ENCODE peak calls at places on chromosomes 12 and 14, in four cellular contexts. One of them, this sample, is unnamed.

GRCh38 chr12:105164068-105164467 is 56.5 kb downstream of the WASHC4 start:
- DNase-seq in K562: peak; percentile 18
- DNase-seq in GM12878: no peak
- DNase-seq in HepG2: no peak
- DNase-seq in this sample: no peak

GRCh38 chr12:50039151-50039835 is 14.0 kb upstream of the RACGAP1 start:
- DNase-seq in K562: peak; percentile 89
- DNase-seq in GM12878: no peak
- DNase-seq in HepG2: peak; percentile 69
- DNase-seq in this sample: peak; percentile 84

GRCh38 chr12:18969512-18969911 is 160.0 kb upstream of the PLEKHA5 start:
- DNase-seq in K562: no peak
- DNase-seq in GM12878: no peak
- DNase-seq in HepG2: no peak
- DNase-seq in this sample: no peak

GRCh38 chr12:2891240-2892053 is 756 bp downstream of the TULP3 start:
- DNase-seq in K562: no peak
- DNase-seq in GM12878: no peak
- DNase-seq in HepG2: peak; percentile 35
- DNase-seq in this sample: peak; percentile 36

GRCh38 chr14:51922624-51923023 is 62.2 kb downstream of the GNG2 start:
- DNase-seq in K562: no peak
- DNase-seq in GM12878: no peak
- DNase-seq in HepG2: no peak
- DNase-seq in this sample: no peak

GRCh38 chr12:29066061-29066588 is 83.0 kb upstream of the FAR2 start:
- DNase-seq in K562: no peak
- DNase-seq in GM12878: no peak
- DNase-seq in HepG2: no peak
- DNase-seq in this sample: no peak

GRCh38 chr12:70338531-70338930 is 27.6 kb upstream of the KCNMB4 start:
- DNase-seq in K562: no peak
- DNase-seq in GM12878: no peak
- DNase-seq in HepG2: no peak
- DNase-seq in this sample: no peak

GRCh38 chr12:130433411-130433810 is 95.7 kb downstream of the PIWIL1 start:
- DNase-seq in K562: no peak
- DNase-seq in GM12878: no peak
- DNase-seq in HepG2: no peak
- DNase-seq in this sample: no peak

GRCh38 chr14:42884100-42884499 is 1277.4 kb downstream of the LRFN5 start:
- DNase-seq in K562: no peak
- DNase-seq in GM12878: no peak
- DNase-seq in HepG2: no peak
- DNase-seq in this sample: no peak

GRCh38 chr14:54676822-54677708 is 110.1 kb downstream of the SAMD4A start:
- DNase-seq in K562: no peak
- DNase-seq in GM12878: no peak
- DNase-seq in HepG2: no peak
- DNase-seq in this sample: no peak

GRCh38 chr14:99163446-99163845 is 108.6 kb downstream of the BCL11B start:
- DNase-seq in K562: no peak
- DNase-seq in GM12878: no peak
- DNase-seq in HepG2: no peak
- DNase-seq in this sample: no peak

GRCh38 chr12:57852620-57853509 is 6.3 kb upstream of the CTDSP2 start:
- DNase-seq in K562: peak; percentile 38
- DNase-seq in GM12878: no peak
- DNase-seq in HepG2: peak; percentile 32
- DNase-seq in this sample: no peak

GRCh38 chr12:86216591-86216990 is 39.6 kb downstream of the MGAT4C start:
- DNase-seq in K562: no peak
- DNase-seq in GM12878: no peak
- DNase-seq in HepG2: no peak
- DNase-seq in this sample: no peak

GRCh38 chr12:78146365-78146772 is 315.7 kb downstream of the NAV3 start:
- DNase-seq in K562: peak; percentile 14
- DNase-seq in GM12878: no peak
- DNase-seq in HepG2: peak; percentile 15
- DNase-seq in this sample: peak; percentile 12
- TF ChIP-seq SP1 in K562: no peak
- TF ChIP-seq SP1 in GM12878: no peak
- TF ChIP-seq SP1 in HepG2: no peak
- TF ChIP-seq SP1 in this sample: no peak

GRCh38 chr14:95875831-95876768 is 532 bp upstream of the TUNAR start:
- DNase-seq in K562: no peak
- DNase-seq in GM12878: no peak
- DNase-seq in HepG2: no peak
- DNase-seq in this sample: peak; percentile 49

GRCh38 chr14:95872777-95873176 is 3.9 kb upstream of the TUNAR start:
- DNase-seq in K562: no peak
- DNase-seq in GM12878: no peak
- DNase-seq in HepG2: no peak
- DNase-seq in this sample: no peak

GRCh38 chr14:95877633-95878032 is 1.0 kb downstream of the TUNAR start:
- DNase-seq in K562: no peak
- DNase-seq in GM12878: no peak
- DNase-seq in HepG2: no peak
- DNase-seq in this sample: no peak

GRCh38 chr14:95871531-95871930 is 5.1 kb upstream of the TUNAR start:
- DNase-seq in K562: no peak
- DNase-seq in GM12878: no peak
- DNase-seq in HepG2: no peak
- DNase-seq in this sample: no peak

DNA sequence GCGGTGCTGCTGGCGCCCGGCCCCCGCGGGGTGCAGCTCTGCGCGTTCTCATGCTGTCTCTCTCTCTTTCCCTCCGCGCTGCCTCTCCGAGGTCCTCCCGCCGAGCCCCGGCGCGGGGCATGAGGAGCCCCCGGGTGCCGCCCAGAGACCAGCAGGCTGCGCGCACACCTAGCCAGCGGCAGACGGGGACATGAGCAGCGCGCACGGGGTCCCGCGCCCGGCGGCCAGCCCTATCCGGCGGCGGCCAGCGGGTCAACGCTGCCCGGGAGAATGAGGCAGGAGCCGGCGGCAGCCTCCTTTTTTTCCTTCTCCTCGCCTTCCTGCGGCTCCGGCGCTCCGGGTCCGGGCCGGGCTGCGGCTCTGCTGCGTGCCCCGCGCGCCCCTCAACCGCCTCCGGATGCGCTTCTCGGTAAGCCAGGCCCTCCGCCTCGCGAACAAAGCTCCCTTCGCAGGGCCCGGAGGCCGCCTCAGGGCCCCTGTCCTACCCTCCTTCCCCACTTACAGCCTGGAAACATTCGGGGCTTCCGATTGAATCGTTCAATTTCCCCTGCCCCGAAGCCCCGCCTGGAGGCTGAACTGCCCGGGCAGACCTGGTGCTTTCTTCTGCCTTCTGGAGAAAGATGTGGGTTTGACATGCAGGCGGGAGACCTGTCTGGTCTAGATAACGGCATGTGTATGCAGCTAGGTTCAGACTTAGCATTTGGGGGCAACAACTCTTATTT is at the start of gene TUNAR:
- DNase-seq in K562: no peak
- DNase-seq in GM12878: no peak
- DNase-seq in HepG2: no peak
- DNase-seq in this sample: peak; percentile 46
- TF ChIP-seq TARDBP in K562: no peak
- TF ChIP-seq TARDBP in GM12878: no peak
- TF ChIP-seq TARDBP in HepG2: no peak
- TF ChIP-seq TARDBP in this sample: no peak

GRCh38 chr14:85057266-85057665 is 472.7 kb upstream of the FLRT2 start:
- DNase-seq in K562: no peak
- DNase-seq in GM12878: no peak
- DNase-seq in HepG2: no peak
- DNase-seq in this sample: no peak
- TF ChIP-seq BHLHE40 in K562: no peak
- TF ChIP-seq BHLHE40 in GM12878: no peak
- TF ChIP-seq BHLHE40 in HepG2: no peak
- TF ChIP-seq BHLHE40 in this sample: no peak

DNA sequence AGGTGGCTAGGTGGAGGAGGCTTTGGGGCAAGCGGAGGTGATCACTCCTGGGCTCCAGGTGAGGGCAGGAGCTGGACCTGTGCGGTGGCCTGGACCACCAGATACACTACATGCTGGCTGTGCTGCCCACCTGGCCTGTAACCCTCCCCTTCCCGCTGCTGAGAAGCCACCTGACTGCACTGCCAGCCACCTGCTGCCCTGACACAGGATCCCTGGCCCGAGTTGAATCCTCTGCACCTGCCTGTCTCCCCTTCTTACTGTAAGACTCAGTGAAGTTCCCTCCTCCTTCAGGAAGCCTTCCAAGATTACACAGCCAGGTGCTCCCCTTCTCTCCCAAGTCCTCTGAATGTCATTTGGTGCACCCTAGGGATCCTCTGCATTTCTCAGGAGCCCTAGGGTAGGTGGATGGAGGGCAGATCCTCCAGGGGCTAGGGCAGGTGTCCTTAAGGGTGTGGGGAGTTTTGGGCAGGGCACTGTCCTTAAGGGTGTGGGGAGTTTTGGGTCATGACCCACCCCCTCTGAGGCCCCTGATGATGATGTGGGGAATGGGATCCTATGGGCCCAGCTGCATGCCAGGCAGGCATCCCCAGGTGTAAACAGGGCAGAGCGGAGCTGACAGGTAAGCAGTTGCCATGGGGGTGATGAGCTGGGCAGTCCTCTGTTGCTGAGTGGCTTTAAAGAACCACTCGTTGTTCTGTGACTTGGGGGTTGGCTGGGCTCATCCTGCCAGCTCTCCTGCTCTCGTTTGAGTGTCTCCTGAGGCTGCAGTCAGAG is 6.7 kb upstream of the MTA1 start:
- DNase-seq in K562: no peak
- DNase-seq in GM12878: no peak
- DNase-seq in HepG2: no peak
- DNase-seq in this sample: no peak
- TF ChIP-seq SP1 in K562: no peak
- TF ChIP-seq SP1 in GM12878: no peak
- TF ChIP-seq SP1 in HepG2: no peak
- TF ChIP-seq SP1 in this sample: no peak

This sample was measured in HEK293T.